ENCODE peak calls at places on chromosomes 12 and 14, in four cellular contexts. B, Z, D and C are unnamed samples.

GRCh38 chr14:83140756-83141155 is 1607.1 kb upstream of the SEL1L start:
- DNase-seq in B (no peak), Z (no peak), D (no peak), C (no peak)

GRCh38 chr14:88078525-88078924 is 73.6 kb downstream of the GPR65 start:
- DNase-seq in B (no peak), Z (no peak), D (no peak), C (no peak)

GRCh38 chr12:122021193-122021821 is 377 bp upstream of the BCL7A start:
- DNase-seq in B (no peak), Z (no peak), D (peak; percentile 70), C (no peak)

GRCh38 chr14:60275932-60276331 is 26.9 kb downstream of the PPM1A start:
- DNase-seq in B (no peak), Z (no peak), D (no peak), C (no peak)

GRCh38 chr12:55931780-55932545 is 1.0 kb downstream of the DGKA start:
- DNase-seq in B (no peak), Z (no peak), D (peak; percentile 53), C (peak; percentile 42)

GRCh38 chr12:29428630-29429029 is 47.7 kb upstream of the ERGIC2 start:
- DNase-seq in B (no peak), Z (no peak), D (no peak), C (no peak)

GRCh38 chr12:89390802-89391673 is 38.7 kb upstream of the DUSP6 start:
- DNase-seq in B (no peak), Z (no peak), D (no peak), C (no peak)

GRCh38 chr12:61250303-61250702 is 1009.9 kb upstream of the USP15 start:
- DNase-seq in B (no peak), Z (no peak), D (no peak), C (no peak)

GRCh38 chr14:103329421-103330347 is 4.4 kb upstream of the EIF5 start:
- DNase-seq in B (no peak), Z (no peak), D (peak; percentile 70), C (no peak)

GRCh38 chr14:56490379-56490778 is 89.2 kb upstream of the TMEM260 start:
- DNase-seq in B (no peak), Z (no peak), D (peak; percentile 80), C (no peak)

GRCh38 chr14:103296987-103297386 is 37.0 kb upstream of the EIF5 start:
- DNase-seq in B (no peak), Z (no peak), D (peak; percentile 14), C (no peak)

GRCh38 chr12:64858882-64859281 is 34.4 kb downstream of the TBC1D30 start:
- DNase-seq in B (no peak), Z (no peak), D (no peak), C (no peak)

GRCh38 chr12:124727244-124727673 is 136.4 kb downstream of the SCARB1 start:
- DNase-seq in B (no peak), Z (no peak), D (no peak), C (peak; percentile 36)

GRCh38 chr12:41621288-41621687 is 433.2 kb downstream of the PDZRN4 start:
- DNase-seq in B (no peak), Z (no peak), D (peak; percentile 36), C (no peak)

GRCh38 chr12:117188961-117189724 is 1.1 kb downstream of the FBXO21 start:
- DNase-seq in B (no peak), Z (no peak), D (peak; percentile 60), C (peak; percentile 83)

GRCh38 chr14:69693823-69694729 is 72.9 kb upstream of the SRSF5 start:
- DNase-seq in B (no peak), Z (no peak), D (peak; percentile 84), C (no peak)

GRCh38 chr12:59808317-59808910 is 212.6 kb downstream of the SLC16A7 start:
- DNase-seq in B (no peak), Z (no peak), D (peak; percentile 23), C (peak; percentile 34)

GRCh38 chr14:91417134-91417982 is at the start of gene CCDC88C:
- DNase-seq in B (no peak), Z (peak; percentile 70), D (peak; percentile 90), C (no peak)

GRCh38 chr14:31172084-31172483 is 35.5 kb downstream of the HECTD1 start:
- DNase-seq in B (no peak), Z (no peak), D (no peak), C (no peak)

GRCh38 chr12:109385339-109386078 is 37.8 kb downstream of the MYO1H start:
- DNase-seq in B (no peak), Z (no peak), D (peak; percentile 80), C (no peak)

GRCh38 chr12:6667559-6668210 is 4.8 kb upstream of the ING4 start:
- DNase-seq in B (no peak), Z (no peak), D (peak; percentile 31), C (no peak)

GRCh38 chr14:79638647-79639266 is 572.5 kb downstream of the DIO2 start:
- DNase-seq in B (no peak), Z (no peak), D (peak; percentile 59), C (peak; percentile 1)